ENCODE peak calls at places on chromosome 12, in five cellular contexts. H is HFFc6, U is NT2/D1, B is left ventricle myocardium inferior, Q is sciatic nerve. G is an unnamed sample.

GRCh38 chr12:124032265-124032886 is 59.4 kb downstream of the ZNF664 start:
- DNase-seq in Q (no peak), B (no peak), H (peak), U (peak), G (no peak)

GRCh38 chr12:2454778-2455177 is 340.0 kb upstream of the FKBP4 start:
- DNase-seq in H (no peak), U (no peak), B (no peak), Q (no peak), G (no peak)

GRCh38 chr12:100826323-100826722 is 31.7 kb downstream of the ANO4 start:
- DNase-seq in U (peak), H (peak), Q (peak), B (peak), G (peak)

GRCh38 chr12:87385322-87385721 is 643.9 kb downstream of the C12orf50 start:
- DNase-seq in Q (no peak), B (no peak), H (no peak), U (no peak), G (no peak)

GRCh38 chr12:49052451-49053208 is 8.0 kb downstream of the KMT2D start:
- DNase-seq in H (no peak), B (no peak), U (no peak), Q (no peak), G (no peak)

GRCh38 chr12:13362260-13362841 is 165.8 kb downstream of the EMP1 start:
- DNase-seq in Q (peak), H (peak), U (peak), B (peak), G (peak)

GRCh38 chr12:88784166-88784565 is 203.9 kb upstream of the KITLG start:
- DNase-seq in H (no peak), B (no peak), Q (no peak), U (no peak), G (no peak)

GRCh38 chr12:3262466-3262865 is 185.3 kb downstream of the TSPAN9 start:
- DNase-seq in Q (no peak), B (no peak), H (no peak), U (no peak), G (no peak)

GRCh38 chr12:16606201-16606849 is 363 bp upstream of the LMO3 start:
- DNase-seq in B (no peak), U (peak), Q (peak), H (peak), G (no peak)

GRCh38 chr12:122020795-122021192 is 890 bp upstream of the BCL7A start:
- DNase-seq in Q (no peak), B (no peak), U (no peak), H (no peak), G (no peak)

GRCh38 chr12:57851552-57852186 is 5.1 kb upstream of the CTDSP2 start:
- DNase-seq in Q (no peak), B (no peak), H (no peak), U (no peak), G (no peak)

GRCh38 chr12:66514581-66514980 is 164.3 kb downstream of the GRIP1 start:
- DNase-seq in Q (no peak), U (no peak), H (no peak), B (no peak), G (peak)

GRCh38 chr12:120369476-120370342 is 745 bp upstream of the MSI1 start:
- DNase-seq in H (no peak), U (no peak), Q (no peak), B (no peak), G (no peak)

G was measured in foreskin keratinocyte.